ENCODE peak calls at places on chromosomes 2 and 18, in six cellular contexts. U, H, I, Q, Y and D are unnamed samples.

GRCh38 chr18:79367989-79368388 is 27.7 kb upstream of the NFATC1 start:
- DNase-seq in H (no peak), Y (no peak), I (no peak), Q (no peak), U (no peak), D (no peak)

GRCh38 chr2:205864511-205864910 is 182.2 kb downstream of the NRP2 start:
- DNase-seq in Q (no peak), H (no peak), I (no peak), U (no peak), Y (no peak), D (no peak)

GRCh38 chr2:181772334-181772733 is 92.0 kb upstream of the NEUROD1 start:
- DNase-seq in Y (no peak), Q (no peak), I (no peak), H (no peak), U (no peak), D (no peak)

GRCh38 chr2:43041167-43041566 is 185.2 kb downstream of the ZFP36L2 start:
- DNase-seq in I (no peak), H (peak; percentile 5), U (no peak), Q (no peak), Y (no peak), D (peak; percentile 73)

GRCh38 chr2:1306029-1306686 is 107.1 kb upstream of the TPO start:
- DNase-seq in I (no peak), Q (no peak), Y (no peak), H (no peak), U (no peak), D (no peak)

GRCh38 chr2:216495656-216496055 is 3.0 kb upstream of the RPL37A start:
- DNase-seq in Y (no peak), Q (no peak), I (no peak), U (no peak), H (no peak), D (peak; percentile 26)

GRCh38 chr2:100993294-100993693 is 8.8 kb upstream of the RPL31 start:
- DNase-seq in U (no peak), Y (no peak), Q (no peak), I (no peak), H (no peak), D (peak; percentile 22)

GRCh38 chr2:240364582-240364960 is 70.9 kb upstream of the GPC1 start:
- DNase-seq in Q (no peak), H (no peak), Y (no peak), U (no peak), I (no peak), D (no peak)

GRCh38 chr2:73105511-73105971 is 7.2 kb downstream of the RAB11FIP5 start:
- DNase-seq in Q (no peak), Y (no peak), U (no peak), H (no peak), I (no peak), D (peak; percentile 50)

GRCh38 chr2:203718087-203718486 is 11.6 kb downstream of the CD28 start:
- DNase-seq in I (no peak), Y (no peak), U (no peak), Q (no peak), H (no peak), D (no peak)

GRCh38 chr2:135819211-135819610 is 17.8 kb downstream of the LCT start:
- DNase-seq in Y (peak; percentile 46), I (no peak), U (no peak), Q (no peak), H (no peak), D (peak; percentile 71)

GRCh38 chr2:212863185-212863588 is 288.2 kb downstream of the IKZF2 start:
- DNase-seq in I (no peak), U (no peak), Y (peak; percentile 39), H (no peak), Q (no peak), D (peak; percentile 73)